ENCODE peak calls at places on chromosomes 2 and 18, in five cellular contexts. G is iPS DF 6.9, L is epithelial cell of esophagus, V is fibroblast of mammary gland, Z is AG04450. M is an unnamed sample.

GRCh38 chr18:8124232-8125146 is 484.7 kb upstream of the RAB12 start:
- DNase-seq in G (no peak), L (no peak), V (no peak), Z (no peak), M (no peak)

GRCh38 chr2:36174920-36175319 is 180.7 kb upstream of the CRIM1 start:
- DNase-seq in G (no peak), L (no peak), V (no peak), Z (no peak), M (no peak)

GRCh38 chr18:74310411-74310810 is 5.2 kb upstream of the C18orf63 start:
- DNase-seq in G (no peak), L (peak), V (peak), Z (no peak), M (peak)

GRCh38 chr2:241870611-241871537 is 1.3 kb downstream of the RTP5 start:
- DNase-seq in G (no peak), L (no peak), V (no peak), Z (no peak), M (peak)

GRCh38 chr2:40814621-40815020 is 362.7 kb upstream of the SLC8A1 start:
- DNase-seq in G (no peak), L (no peak), V (no peak), Z (no peak), M (no peak)

GRCh38 chr2:8607591-8607990 is 74.3 kb upstream of the ID2 start:
- DNase-seq in G (no peak), L (no peak), V (peak), Z (no peak), M (no peak)

GRCh38 chr18:63138469-63139340 is 180.9 kb downstream of the BCL2 start:
- DNase-seq in G (peak), L (no peak), V (no peak), Z (no peak), M (no peak)

GRCh38 chr2:185802926-185803325 is 64.3 kb downstream of the FSIP2 start:
- DNase-seq in G (no peak), L (no peak), V (no peak), Z (no peak), M (no peak)

GRCh38 chr2:85156141-85156540 is 22.9 kb downstream of the TCF7L1 start:
- DNase-seq in G (no peak), L (no peak), V (peak), Z (no peak), M (no peak)

GRCh38 chr2:128640166-128640846 is 321.6 kb upstream of the HS6ST1 start:
- DNase-seq in G (no peak), L (no peak), V (no peak), Z (no peak), M (peak)

GRCh38 chr2:37657471-37657870 is 14.0 kb downstream of the CDC42EP3 start:
- DNase-seq in G (no peak), L (no peak), V (no peak), Z (no peak), M (no peak)
- H3K4me3 ChIP-seq in G (no peak), L (no peak), V (no peak), Z (no peak), M (no peak)

GRCh38 chr2:17309186-17309585 is 209.1 kb downstream of the RAD51AP2 start:
- DNase-seq in G (no peak), L (no peak), V (no peak), Z (no peak), M (no peak)
- H3K4me3 ChIP-seq in G (no peak), L (no peak), V (no peak), Z (no peak), M (no peak)

GRCh38 chr2:191824403-191824802 is 22.5 kb downstream of the CAVIN2 start:
- DNase-seq in G (no peak), L (peak), V (peak), Z (no peak), M (no peak)

GRCh38 chr2:191821078-191821477 is 25.8 kb downstream of the CAVIN2 start:
- DNase-seq in G (no peak), L (no peak), V (no peak), Z (no peak), M (no peak)

GRCh38 chr2:191818133-191818532 is 28.8 kb downstream of the CAVIN2 start:
- DNase-seq in G (no peak), L (no peak), V (no peak), Z (no peak), M (no peak)

GRCh38 chr2:191815010-191815409 is 31.9 kb downstream of the CAVIN2 start:
- DNase-seq in G (no peak), L (no peak), V (no peak), Z (no peak), M (peak)

GRCh38 chr2:191818725-191819333 is 28.1 kb downstream of the CAVIN2 start:
- DNase-seq in G (no peak), L (no peak), V (no peak), Z (no peak), M (no peak)
- H3K4me3 ChIP-seq in G (no peak), L (no peak), V (no peak), Z (no peak), M (no peak)

DNA sequence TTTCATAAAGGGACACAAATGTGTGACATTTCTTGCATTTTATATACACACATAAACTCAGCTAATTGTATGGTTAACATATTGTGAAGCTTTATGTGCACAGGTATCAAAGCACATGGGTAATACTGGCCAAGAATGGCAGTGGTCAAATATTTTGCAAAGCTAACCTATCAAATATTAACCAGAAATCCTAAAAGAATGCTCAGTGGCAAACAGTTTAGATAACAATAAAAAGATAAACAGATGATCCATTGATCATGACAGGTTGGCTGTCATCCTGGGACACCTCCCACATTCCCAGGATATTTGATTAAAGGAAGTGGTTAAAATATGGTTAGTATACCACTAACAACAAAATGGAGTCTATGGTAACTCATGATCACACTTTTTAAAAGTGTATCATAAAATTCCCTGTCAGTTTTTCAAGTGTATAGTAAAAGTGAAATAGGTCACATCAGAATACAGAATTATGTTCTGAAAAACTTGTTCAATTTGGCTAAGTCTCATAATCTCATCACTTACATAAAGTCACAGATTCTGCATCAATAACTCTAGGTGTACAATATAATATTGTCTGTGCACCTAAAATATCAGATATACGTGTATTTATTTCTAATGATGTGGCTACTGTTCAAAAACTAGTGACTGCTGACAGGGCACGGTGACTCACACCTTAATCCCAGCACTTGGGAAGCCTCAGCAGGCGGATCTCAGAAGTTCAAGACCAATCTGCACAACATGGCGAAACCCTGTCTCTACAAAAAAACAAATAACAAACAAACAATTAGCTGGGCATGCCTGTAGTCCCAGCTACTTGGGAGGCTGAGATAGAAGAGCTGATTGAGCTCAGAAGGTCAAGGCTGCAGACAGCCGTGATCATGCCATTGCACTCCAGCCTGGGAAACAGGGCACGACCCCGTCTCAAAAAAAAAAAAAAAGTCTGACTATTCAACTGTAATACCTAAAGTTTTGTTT is 48.9 kb downstream of the CDH2 start:
- DNase-seq in G (no peak), L (peak), V (peak), Z (no peak), M (no peak)
- H3K4me3 ChIP-seq in G (no peak), L (no peak), V (no peak), Z (no peak), M (no peak)

DNA sequence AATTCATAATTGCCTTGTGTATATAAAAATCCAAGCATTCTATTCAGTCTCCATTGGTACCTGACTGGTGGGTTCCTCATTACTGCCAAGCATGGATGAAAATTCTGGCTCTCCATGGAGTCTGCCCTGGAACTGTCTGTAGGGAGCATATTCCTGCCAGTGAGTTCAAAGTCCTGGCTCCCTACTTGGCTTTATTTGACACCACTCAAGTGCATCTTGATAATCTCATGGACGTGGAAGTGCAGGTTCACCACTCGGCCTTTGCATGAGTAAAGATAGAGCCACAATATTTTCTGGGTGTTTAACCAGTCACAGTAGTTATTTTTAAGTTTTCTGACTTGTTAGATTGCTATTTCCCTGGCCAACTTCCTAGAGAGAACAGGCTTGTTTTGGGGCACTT is 63.5 kb downstream of the CNTNAP5 start:
- DNase-seq in G (no peak), L (no peak), V (no peak), Z (no peak), M (no peak)
- H3K4me3 ChIP-seq in G (no peak), L (no peak), V (no peak), Z (no peak), M (no peak)

DNA sequence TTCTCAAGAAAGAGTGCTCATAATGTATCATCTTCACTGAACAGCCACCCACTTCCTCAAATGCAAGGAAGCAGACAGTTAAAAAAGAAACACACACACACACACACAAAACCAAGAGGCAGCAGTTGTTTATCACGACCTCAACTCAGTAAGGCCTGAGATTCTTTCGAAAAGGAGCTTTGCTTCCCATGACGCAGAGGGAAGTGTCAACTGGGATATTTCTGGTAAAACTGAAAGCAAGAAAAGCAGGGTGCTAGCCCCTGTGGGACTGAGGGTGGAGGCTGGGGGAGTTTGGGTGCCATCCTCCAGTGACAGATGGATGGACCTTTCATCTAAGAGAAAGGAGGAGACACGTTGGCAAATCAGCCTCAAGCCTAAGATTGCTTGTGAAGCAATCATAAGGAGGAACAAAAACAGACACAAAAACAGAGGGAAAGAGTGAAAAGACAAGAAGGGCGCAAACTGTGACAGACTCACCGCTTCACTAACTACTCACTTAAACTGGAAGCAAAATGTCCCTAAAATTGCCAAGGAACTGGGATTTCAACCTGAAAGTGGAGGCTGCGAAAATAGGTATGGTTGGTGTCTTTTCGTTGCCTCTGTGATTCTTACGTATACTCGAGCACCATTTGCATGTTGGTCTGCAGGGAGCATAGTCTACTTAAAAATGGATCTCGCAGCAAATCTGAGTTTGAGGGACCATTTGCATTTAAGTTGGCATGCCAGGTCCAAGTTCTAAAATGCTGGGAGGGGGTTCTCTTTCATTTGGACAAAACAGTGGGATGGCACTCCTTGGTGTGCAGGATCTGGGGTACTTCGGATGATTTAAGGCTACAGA is at the start of gene ARHGAP25:
- DNase-seq in G (no peak), L (peak), V (no peak), Z (no peak), M (no peak)
- H3K4me3 ChIP-seq in G (no peak), L (no peak), V (no peak), Z (no peak), M (peak)

DNA sequence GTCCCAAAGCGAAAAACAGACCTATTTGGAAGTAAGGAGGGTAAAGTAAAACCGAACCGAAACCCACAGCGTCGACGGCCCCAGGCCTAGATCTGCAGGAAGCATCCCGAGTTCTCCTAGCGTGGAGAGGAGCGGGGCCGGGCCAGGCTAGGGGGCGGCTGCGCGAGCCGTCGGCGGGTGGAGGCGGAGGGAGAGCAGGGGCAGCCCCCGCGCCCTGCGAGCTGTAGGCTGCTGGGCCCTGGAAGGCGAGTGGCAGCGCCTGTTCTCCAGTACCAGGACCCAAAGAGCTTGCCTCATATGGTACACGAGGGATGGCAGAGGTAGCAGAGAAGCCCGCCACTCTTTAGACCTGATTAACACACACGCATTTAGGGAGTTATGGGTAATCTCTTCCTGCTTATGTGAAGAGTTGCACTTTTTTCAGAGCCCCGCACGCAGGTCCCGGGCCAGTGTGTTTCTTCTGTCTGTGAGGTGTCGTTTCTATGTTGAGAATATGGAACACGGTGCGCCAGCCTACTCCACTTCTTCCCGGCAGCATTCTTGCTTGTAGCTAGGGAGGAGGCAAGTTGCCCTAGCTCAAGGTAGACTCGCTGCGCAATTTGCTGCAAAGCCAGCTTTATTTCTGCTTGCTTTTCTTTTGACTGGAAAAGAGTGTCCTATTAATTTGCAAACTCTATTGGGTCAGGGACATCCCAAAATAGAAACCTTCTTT is 71.1 kb downstream of the ARHGEF33 start:
- DNase-seq in G (no peak), L (no peak), V (no peak), Z (no peak), M (no peak)
- H3K4me3 ChIP-seq in G (peak), L (peak), V (peak), Z (peak), M (peak)

M was measured in upper lobe of left lung.